ENCODE peak calls at places on chromosomes 2 and 18, in seven cellular contexts. One of them, this sample, is unnamed.

GRCh38 chr2:57210855-57211254 is 835.8 kb upstream of the VRK2 start:
- DNase-seq in IMR-90: no peak
- DNase-seq in HCT116: no peak
- DNase-seq in body of pancreas: no peak
- DNase-seq in right lobe of liver: no peak
- DNase-seq in GM12891: no peak
- DNase-seq in transverse colon: no peak
- DNase-seq in this sample: no peak

GRCh38 chr2:235939471-235939870 is 228.7 kb downstream of the GBX2 start:
- DNase-seq in transverse colon: no peak
- DNase-seq in right lobe of liver: no peak
- DNase-seq in body of pancreas: no peak
- DNase-seq in GM12891: no peak
- DNase-seq in IMR-90: peak
- DNase-seq in HCT116: no peak
- DNase-seq in this sample: no peak

GRCh38 chr2:233851169-233851568 is 3.2 kb downstream of the HJURP start:
- DNase-seq in GM12891: no peak
- DNase-seq in HCT116: no peak
- DNase-seq in body of pancreas: no peak
- DNase-seq in transverse colon: no peak
- DNase-seq in right lobe of liver: no peak
- DNase-seq in IMR-90: no peak
- DNase-seq in this sample: no peak

GRCh38 chr2:44016282-44016681 is 20.5 kb upstream of the LRPPRC start:
- DNase-seq in transverse colon: peak
- DNase-seq in GM12891: no peak
- DNase-seq in body of pancreas: peak
- DNase-seq in IMR-90: peak
- DNase-seq in right lobe of liver: no peak
- DNase-seq in HCT116: no peak
- DNase-seq in this sample: peak

GRCh38 chr2:183164111-183165015 is 40.1 kb downstream of the NUP35 start:
- DNase-seq in IMR-90: no peak
- DNase-seq in body of pancreas: no peak
- DNase-seq in right lobe of liver: no peak
- DNase-seq in transverse colon: no peak
- DNase-seq in HCT116: no peak
- DNase-seq in GM12891: no peak
- DNase-seq in this sample: no peak

GRCh38 chr2:164110518-164110917 is 374.7 kb upstream of the FIGN start:
- DNase-seq in HCT116: no peak
- DNase-seq in IMR-90: no peak
- DNase-seq in body of pancreas: no peak
- DNase-seq in right lobe of liver: no peak
- DNase-seq in GM12891: no peak
- DNase-seq in transverse colon: no peak
- DNase-seq in this sample: no peak

GRCh38 chr2:85212846-85213245 is 79.7 kb downstream of the TCF7L1 start:
- DNase-seq in HCT116: no peak
- DNase-seq in body of pancreas: no peak
- DNase-seq in right lobe of liver: no peak
- DNase-seq in IMR-90: no peak
- DNase-seq in transverse colon: no peak
- DNase-seq in GM12891: no peak
- DNase-seq in this sample: no peak

GRCh38 chr2:46326231-46326980 is 29.2 kb downstream of the EPAS1 start:
- DNase-seq in transverse colon: no peak
- DNase-seq in body of pancreas: peak
- DNase-seq in HCT116: no peak
- DNase-seq in right lobe of liver: peak
- DNase-seq in GM12891: no peak
- DNase-seq in IMR-90: no peak
- DNase-seq in this sample: no peak

GRCh38 chr2:27893031-27893430 is 2.5 kb downstream of the BABAM2 start:
- DNase-seq in GM12891: no peak
- DNase-seq in right lobe of liver: no peak
- DNase-seq in body of pancreas: no peak
- DNase-seq in HCT116: no peak
- DNase-seq in IMR-90: no peak
- DNase-seq in transverse colon: no peak
- DNase-seq in this sample: no peak

GRCh38 chr18:48396561-48396960 is 12.6 kb downstream of the ZBTB7C start:
- DNase-seq in IMR-90: no peak
- DNase-seq in transverse colon: no peak
- DNase-seq in body of pancreas: no peak
- DNase-seq in GM12891: no peak
- DNase-seq in right lobe of liver: no peak
- DNase-seq in HCT116: no peak
- DNase-seq in this sample: no peak

GRCh38 chr2:2832657-2833056 is 501.6 kb upstream of the MYT1L start:
- DNase-seq in GM12891: no peak
- DNase-seq in body of pancreas: no peak
- DNase-seq in right lobe of liver: no peak
- DNase-seq in IMR-90: no peak
- DNase-seq in transverse colon: no peak
- DNase-seq in HCT116: no peak
- DNase-seq in this sample: no peak

GRCh38 chr2:223101340-223102039 is 49.5 kb downstream of the KCNE4 start:
- DNase-seq in HCT116: peak
- DNase-seq in body of pancreas: peak
- DNase-seq in transverse colon: no peak
- DNase-seq in IMR-90: peak
- DNase-seq in GM12891: no peak
- DNase-seq in right lobe of liver: no peak
- DNase-seq in this sample: peak

GRCh38 chr2:232454630-232455029 is 1.3 kb upstream of the ALPI start:
- DNase-seq in right lobe of liver: no peak
- DNase-seq in HCT116: no peak
- DNase-seq in IMR-90: no peak
- DNase-seq in GM12891: no peak
- DNase-seq in transverse colon: no peak
- DNase-seq in body of pancreas: no peak
- DNase-seq in this sample: no peak

GRCh38 chr2:193584001-193584400 is 1389.3 kb upstream of the TMEFF2 start:
- DNase-seq in IMR-90: peak
- DNase-seq in transverse colon: no peak
- DNase-seq in body of pancreas: no peak
- DNase-seq in right lobe of liver: peak
- DNase-seq in HCT116: peak
- DNase-seq in GM12891: no peak
- DNase-seq in this sample: peak

GRCh38 chr2:67486041-67486796 is 89.1 kb downstream of the ETAA1 start:
- DNase-seq in GM12891: no peak
- DNase-seq in HCT116: no peak
- DNase-seq in body of pancreas: peak
- DNase-seq in transverse colon: no peak
- DNase-seq in right lobe of liver: no peak
- DNase-seq in IMR-90: peak
- DNase-seq in this sample: peak

GRCh38 chr2:67489396-67489795 is 92.3 kb downstream of the ETAA1 start:
- DNase-seq in transverse colon: no peak
- DNase-seq in IMR-90: peak
- DNase-seq in right lobe of liver: no peak
- DNase-seq in body of pancreas: no peak
- DNase-seq in HCT116: no peak
- DNase-seq in GM12891: no peak
- DNase-seq in this sample: no peak

GRCh38 chr2:67487993-67488392 is 90.9 kb downstream of the ETAA1 start:
- DNase-seq in HCT116: no peak
- DNase-seq in IMR-90: no peak
- DNase-seq in GM12891: no peak
- DNase-seq in body of pancreas: no peak
- DNase-seq in right lobe of liver: no peak
- DNase-seq in transverse colon: no peak
- DNase-seq in this sample: no peak

DNA sequence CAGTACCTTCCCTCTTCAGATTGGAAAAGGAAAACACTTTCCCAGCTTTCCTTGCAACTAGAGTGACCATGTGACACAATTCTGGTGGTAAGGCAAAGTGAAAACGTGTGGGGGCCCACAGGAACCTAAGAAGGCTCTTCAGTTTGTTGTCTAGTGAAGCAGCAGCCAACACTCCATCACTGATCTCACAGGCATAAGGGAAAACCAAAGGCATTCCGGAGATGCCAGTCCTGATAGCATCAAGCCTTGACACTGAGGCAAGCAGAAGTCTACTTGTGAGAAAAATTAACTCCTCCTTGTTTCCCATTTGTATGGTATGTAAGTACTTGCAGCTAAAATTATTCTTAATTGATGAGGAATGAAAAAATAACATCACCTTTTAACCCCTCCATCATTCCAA is 88.3 kb downstream of the ETAA1 start:
- DNase-seq in HCT116: no peak
- DNase-seq in GM12891: no peak
- DNase-seq in transverse colon: no peak
- DNase-seq in right lobe of liver: no peak
- DNase-seq in body of pancreas: no peak
- DNase-seq in IMR-90: peak
- DNase-seq in this sample: no peak
- TF ChIP-seq POLR2A in HCT116: no peak
- TF ChIP-seq POLR2A in GM12891: no peak
- TF ChIP-seq POLR2A in transverse colon: no peak
- TF ChIP-seq POLR2A in right lobe of liver: no peak
- TF ChIP-seq POLR2A in body of pancreas: no peak
- TF ChIP-seq POLR2A in IMR-90: no peak
- TF ChIP-seq POLR2A in this sample: no peak

GRCh38 chr2:33134086-33134763 is 187.5 kb downstream of the LTBP1 start:
- DNase-seq in IMR-90: peak
- DNase-seq in GM12891: no peak
- DNase-seq in HCT116: peak
- DNase-seq in transverse colon: peak
- DNase-seq in right lobe of liver: peak
- DNase-seq in body of pancreas: peak
- DNase-seq in this sample: peak
- TF ChIP-seq POLR2A in IMR-90: peak
- TF ChIP-seq POLR2A in GM12891: no peak
- TF ChIP-seq POLR2A in HCT116: no peak
- TF ChIP-seq POLR2A in transverse colon: peak
- TF ChIP-seq POLR2A in right lobe of liver: no peak
- TF ChIP-seq POLR2A in body of pancreas: peak
- TF ChIP-seq POLR2A in this sample: no peak

GRCh38 chr2:191151315-191151698 is 513 bp upstream of the STAT4 start:
- DNase-seq in right lobe of liver: no peak
- DNase-seq in transverse colon: no peak
- DNase-seq in body of pancreas: no peak
- DNase-seq in IMR-90: no peak
- DNase-seq in GM12891: no peak
- DNase-seq in HCT116: no peak
- DNase-seq in this sample: no peak

GRCh38 chr2:191152841-191153240 is 2.0 kb upstream of the STAT4 start:
- DNase-seq in GM12891: no peak
- DNase-seq in HCT116: no peak
- DNase-seq in IMR-90: peak
- DNase-seq in right lobe of liver: no peak
- DNase-seq in transverse colon: no peak
- DNase-seq in body of pancreas: no peak
- DNase-seq in this sample: no peak

GRCh38 chr2:191150121-191150450 is 708 bp downstream of the STAT4 start:
- DNase-seq in body of pancreas: no peak
- DNase-seq in transverse colon: no peak
- DNase-seq in HCT116: no peak
- DNase-seq in GM12891: no peak
- DNase-seq in right lobe of liver: no peak
- DNase-seq in IMR-90: no peak
- DNase-seq in this sample: no peak

GRCh38 chr2:191148766-191149165 is 2.0 kb downstream of the STAT4 start:
- DNase-seq in IMR-90: no peak
- DNase-seq in GM12891: no peak
- DNase-seq in transverse colon: no peak
- DNase-seq in body of pancreas: no peak
- DNase-seq in HCT116: no peak
- DNase-seq in right lobe of liver: no peak
- DNase-seq in this sample: no peak

DNA sequence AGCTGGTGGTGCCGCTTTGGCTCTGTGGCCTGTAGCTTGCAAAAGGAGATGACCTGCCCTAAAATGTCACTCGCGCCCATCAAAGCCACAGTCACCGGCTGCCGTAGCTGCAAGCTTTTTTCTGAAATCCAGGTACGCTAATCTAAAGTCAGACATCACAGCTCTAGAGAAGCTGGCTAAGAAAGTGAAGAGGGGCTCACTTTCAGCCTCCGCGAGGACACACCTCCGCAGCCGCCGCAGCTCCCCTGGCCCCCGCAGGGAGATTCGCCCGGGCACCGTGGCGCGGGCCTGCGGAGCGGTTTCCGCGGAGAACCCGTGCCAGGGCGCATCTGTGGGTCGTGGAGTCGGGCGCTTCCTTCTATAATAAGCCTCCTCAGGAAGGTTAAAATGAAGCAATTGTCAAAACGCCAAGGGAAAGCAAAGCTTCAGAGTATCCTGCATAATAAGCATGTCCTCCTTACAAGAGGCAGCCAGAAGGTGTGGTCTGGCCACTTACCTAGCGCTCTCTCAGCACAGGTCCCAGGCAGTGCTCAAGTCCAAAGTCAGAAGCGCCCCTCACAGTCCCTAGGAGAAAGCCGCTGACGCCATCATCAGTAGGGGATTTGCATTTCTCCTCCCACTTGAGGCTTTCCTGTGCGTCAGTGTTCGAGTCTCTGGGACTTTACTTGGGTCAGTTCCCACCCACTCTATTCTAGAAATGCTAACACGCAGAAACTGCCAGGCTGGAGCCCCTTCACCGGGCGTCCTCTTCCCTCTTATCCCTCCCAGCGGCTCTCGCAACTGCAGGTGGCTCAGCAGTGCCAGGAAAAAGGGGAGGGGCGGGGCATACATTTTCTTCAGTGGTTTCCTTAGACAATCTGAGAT is at the start of gene STAT4:
- DNase-seq in HCT116: peak
- DNase-seq in transverse colon: peak
- DNase-seq in GM12891: no peak
- DNase-seq in IMR-90: peak
- DNase-seq in right lobe of liver: no peak
- DNase-seq in body of pancreas: peak
- DNase-seq in this sample: no peak
- TF ChIP-seq POLR2A in HCT116: no peak
- TF ChIP-seq POLR2A in transverse colon: peak
- TF ChIP-seq POLR2A in GM12891: peak
- TF ChIP-seq POLR2A in IMR-90: no peak
- TF ChIP-seq POLR2A in right lobe of liver: peak
- TF ChIP-seq POLR2A in body of pancreas: peak
- TF ChIP-seq POLR2A in this sample: no peak

DNA sequence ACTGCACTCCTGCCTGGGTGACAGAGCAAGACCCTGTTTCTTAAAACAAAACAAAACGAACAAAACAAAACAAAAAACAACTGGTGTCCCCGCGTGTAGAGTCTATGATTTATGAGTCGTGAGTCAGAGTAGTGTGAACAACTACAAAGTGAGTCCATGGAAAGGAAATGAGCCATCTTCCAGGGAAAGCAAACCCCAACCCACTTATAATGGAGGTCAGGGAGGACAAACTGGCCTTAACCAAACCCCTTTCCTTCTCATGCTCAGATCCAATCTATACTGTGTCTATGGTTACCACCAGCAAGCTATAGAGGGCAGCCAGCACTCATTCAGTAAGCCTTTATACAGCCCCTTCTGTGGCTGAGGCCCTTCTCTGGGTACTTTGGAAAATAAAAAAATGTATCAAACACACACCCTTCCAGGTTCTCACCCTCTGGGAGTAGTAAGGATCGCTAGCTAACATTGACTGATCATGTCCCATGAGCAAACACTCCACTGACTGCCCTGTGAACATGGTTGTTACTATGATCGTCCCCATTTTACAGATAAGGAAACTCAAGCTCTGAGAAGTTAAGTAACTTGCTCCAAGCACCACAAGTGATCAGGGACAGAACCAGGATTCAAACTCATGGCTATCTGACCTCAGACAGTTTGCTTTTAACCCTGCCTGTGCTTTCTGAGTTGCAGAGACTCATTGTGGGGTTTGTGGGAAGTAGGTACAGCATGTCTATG is 24.7 kb upstream of the COLEC12 start:
- DNase-seq in IMR-90: peak
- DNase-seq in transverse colon: no peak
- DNase-seq in right lobe of liver: no peak
- DNase-seq in GM12891: no peak
- DNase-seq in HCT116: no peak
- DNase-seq in body of pancreas: no peak
- DNase-seq in this sample: peak
- TF ChIP-seq POLR2A in IMR-90: no peak
- TF ChIP-seq POLR2A in transverse colon: no peak
- TF ChIP-seq POLR2A in right lobe of liver: no peak
- TF ChIP-seq POLR2A in GM12891: no peak
- TF ChIP-seq POLR2A in HCT116: no peak
- TF ChIP-seq POLR2A in body of pancreas: no peak
- TF ChIP-seq POLR2A in this sample: no peak